ENCODE peak calls at places on chromosome 5, in eight cellular contexts. I is epithelial cell of esophagus, C is sigmoid colon, Z is H7, G is heart left ventricle, P is tibial artery, N is bronchial epithelial cell, J is neural progenitor cell. D is an unnamed sample.

GRCh38 chr5:14869286-14870164 is 2.1 kb downstream of the ANKH start:
- DNase-seq in I (no peak), C (no peak), Z (no peak), G (peak), P (no peak), N (peak), J (no peak), D (no peak)

GRCh38 chr5:39628348-39628747 is 203.6 kb upstream of the DAB2 start:
- DNase-seq in I (no peak), C (no peak), Z (no peak), G (no peak), P (no peak), N (no peak), J (no peak), D (no peak)

GRCh38 chr5:119028575-119028974 is 40.2 kb upstream of the DTWD2 start:
- DNase-seq in I (no peak), C (no peak), Z (no peak), G (no peak), P (no peak), N (no peak), J (no peak), D (no peak)

GRCh38 chr5:78624011-78624541 is 24.5 kb downstream of the LHFPL2 start:
- DNase-seq in I (no peak), C (no peak), Z (no peak), G (no peak), P (no peak), N (no peak), J (no peak), D (no peak)

GRCh38 chr5:153676821-153677220 is 186.4 kb downstream of the GRIA1 start:
- DNase-seq in I (no peak), C (no peak), Z (no peak), G (no peak), P (no peak), N (no peak), J (no peak), D (no peak)

GRCh38 chr5:92017786-92018185 is 634.7 kb upstream of the ARRDC3 start:
- DNase-seq in I (peak), C (no peak), Z (no peak), G (no peak), P (no peak), N (peak), J (no peak), D (no peak)

GRCh38 chr5:80216753-80217596 is 38.9 kb downstream of the SERINC5 start:
- DNase-seq in I (no peak), C (peak), Z (no peak), G (peak), P (peak), N (no peak), J (peak), D (peak)

GRCh38 chr5:142821733-142822487 is 51.7 kb downstream of the ARHGAP26 start:
- DNase-seq in I (peak), C (no peak), Z (no peak), G (no peak), P (no peak), N (peak), J (no peak), D (no peak)

GRCh38 chr5:62786099-62786498 is 207.5 kb downstream of the LRRC70 start:
- DNase-seq in I (no peak), C (no peak), Z (no peak), G (no peak), P (no peak), N (no peak), J (no peak), D (no peak)

GRCh38 chr5:159419567-159419966 is 89.3 kb upstream of the IL12B start:
- DNase-seq in I (peak), C (no peak), Z (peak), G (no peak), P (no peak), N (peak), J (no peak), D (no peak)

GRCh38 chr5:58460727-58461286 is 921 bp upstream of the PLK2 start:
- DNase-seq in I (peak), C (peak), Z (peak), G (peak), P (peak), N (peak), J (peak), D (peak)

GRCh38 chr5:96816430-96816939 is 8.7 kb upstream of the ERAP1 start:
- DNase-seq in I (no peak), C (no peak), Z (no peak), G (no peak), P (no peak), N (no peak), J (no peak), D (no peak)

GRCh38 chr5:115888027-115888426 is 46.3 kb downstream of the AP3S1 start:
- DNase-seq in I (peak), C (no peak), Z (no peak), G (no peak), P (no peak), N (peak), J (no peak), D (no peak)

GRCh38 chr5:111229126-111229525 is 4.9 kb downstream of the CAMK4 start:
- DNase-seq in I (no peak), C (no peak), Z (no peak), G (no peak), P (no peak), N (no peak), J (no peak), D (no peak)

GRCh38 chr5:167245871-167246270 is 1045.6 kb upstream of the WWC1 start:
- DNase-seq in I (peak), C (no peak), Z (peak), G (no peak), P (no peak), N (no peak), J (peak), D (no peak)

GRCh38 chr5:198941-199820 is 7.9 kb downstream of the LRRC14B start:
- DNase-seq in I (no peak), C (no peak), Z (peak), G (no peak), P (no peak), N (no peak), J (no peak), D (no peak)

GRCh38 chr5:177471610-177472356 is 1.7 kb downstream of the DBN1 start:
- DNase-seq in I (no peak), C (peak), Z (no peak), G (peak), P (peak), N (no peak), J (no peak), D (peak)

GRCh38 chr5:142353093-142353472 is 28.3 kb upstream of the SPRY4 start:
- DNase-seq in I (no peak), C (peak), Z (no peak), G (no peak), P (no peak), N (no peak), J (no peak), D (no peak)

GRCh38 chr5:10653751-10654400 is 90.0 kb downstream of the ANKRD33B start:
- DNase-seq in I (no peak), C (no peak), Z (peak), G (no peak), P (no peak), N (no peak), J (no peak), D (no peak)

GRCh38 chr5:80069918-80070318 is 34.8 kb downstream of the THBS4 start:
- DNase-seq in I (no peak), C (no peak), Z (no peak), G (peak), P (no peak), N (no peak), J (no peak), D (no peak)

GRCh38 chr5:68287976-68288755 is 72.6 kb downstream of the PIK3R1 start:
- DNase-seq in I (peak), C (peak), Z (peak), G (peak), P (peak), N (peak), J (peak), D (peak)

GRCh38 chr5:31890025-31890424 is 251.1 kb downstream of the PDZD2 start:
- DNase-seq in I (no peak), C (no peak), Z (no peak), G (no peak), P (no peak), N (no peak), J (no peak), D (no peak)

GRCh38 chr5:77882670-77883257 is 106.6 kb upstream of the TBCA start:
- DNase-seq in I (peak), C (no peak), Z (no peak), G (no peak), P (no peak), N (peak), J (no peak), D (no peak)

GRCh38 chr5:16486679-16487078 is 21.1 kb upstream of the ZNF622 start:
- DNase-seq in I (no peak), C (no peak), Z (no peak), G (no peak), P (no peak), N (no peak), J (no peak), D (no peak)

GRCh38 chr5:145499483-145499882 is 335.7 kb downstream of the PRELID2 start:
- DNase-seq in I (no peak), C (no peak), Z (peak), G (no peak), P (no peak), N (no peak), J (no peak), D (no peak)

GRCh38 chr5:118806571-118806970 is 181.8 kb downstream of the DTWD2 start:
- DNase-seq in I (peak), C (no peak), Z (no peak), G (no peak), P (no peak), N (peak), J (no peak), D (no peak)

GRCh38 chr5:117380316-117380715 is 805.7 kb upstream of the SEMA6A start:
- DNase-seq in I (no peak), C (no peak), Z (no peak), G (no peak), P (no peak), N (no peak), J (no peak), D (no peak)

GRCh38 chr5:73454379-73455036 is 5.9 kb upstream of the FOXD1 start:
- DNase-seq in I (peak), C (no peak), Z (peak), G (no peak), P (no peak), N (peak), J (peak), D (no peak)

GRCh38 chr5:159965031-159965837 is 43.7 kb upstream of the TTC1 start:
- DNase-seq in I (peak), C (no peak), Z (peak), G (peak), P (peak), N (peak), J (peak), D (peak)

GRCh38 chr5:176769911-176770310 is 40.4 kb upstream of the UNC5A start:
- DNase-seq in I (no peak), C (peak), Z (peak), G (no peak), P (peak), N (no peak), J (no peak), D (no peak)

GRCh38 chr5:1465117-1465516 is 19.9 kb upstream of the SLC6A3 start:
- DNase-seq in I (no peak), C (no peak), Z (no peak), G (no peak), P (peak), N (no peak), J (no peak), D (no peak)

GRCh38 chr5:151023047-151023615 is 2.7 kb downstream of the GPX3 start:
- DNase-seq in I (peak), C (no peak), Z (no peak), G (peak), P (peak), N (peak), J (no peak), D (peak)

GRCh38 chr5:94993501-94993900 is 291.4 kb downstream of the MCTP1 start:
- DNase-seq in I (no peak), C (no peak), Z (no peak), G (no peak), P (no peak), N (no peak), J (peak), D (no peak)

GRCh38 chr5:172771439-172772111 is 580 bp upstream of the DUSP1 start:
- DNase-seq in I (peak), C (no peak), Z (no peak), G (no peak), P (no peak), N (peak), J (no peak), D (no peak)
- H3K4me3 ChIP-seq in I (peak), C (peak), Z (peak), G (peak), P (peak), N (peak), J (peak), D (peak)

DNA sequence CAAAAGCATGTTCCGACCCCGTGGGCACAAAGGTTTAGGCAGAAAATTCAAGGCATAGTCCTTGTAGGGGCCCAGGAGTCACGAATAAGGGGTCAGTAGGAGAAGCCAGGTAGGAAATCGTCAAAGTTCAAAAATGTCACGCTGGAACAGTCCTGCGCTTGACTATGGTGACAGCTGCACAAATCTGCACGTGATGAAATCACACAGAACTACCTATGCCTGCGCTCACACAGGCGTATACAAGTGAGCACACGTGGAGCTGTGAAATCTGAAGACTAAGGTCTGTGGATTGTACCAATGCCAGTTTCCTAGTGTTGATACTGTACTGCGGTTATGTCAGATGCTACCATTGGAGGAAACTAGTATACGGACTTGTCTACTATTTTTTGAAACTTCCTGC is 303.1 kb upstream of the PANK3 start:
- DNase-seq in I (no peak), C (no peak), Z (no peak), G (no peak), P (no peak), N (no peak), J (no peak), D (no peak)
- H3K4me3 ChIP-seq in I (no peak), C (no peak), Z (no peak), G (no peak), P (no peak), N (no peak), J (no peak), D (no peak)

GRCh38 chr5:139658928-139659667 is 10.9 kb downstream of the CXXC5 start:
- DNase-seq in I (peak), C (no peak), Z (peak), G (peak), P (peak), N (peak), J (peak), D (peak)
- H3K4me3 ChIP-seq in I (no peak), C (peak), Z (no peak), G (peak), P (peak), N (no peak), J (no peak), D (peak)

GRCh38 chr5:37703841-37704241 is 136.0 kb downstream of the GDNF start:
- DNase-seq in I (peak), C (no peak), Z (no peak), G (no peak), P (no peak), N (peak), J (no peak), D (no peak)

GRCh38 chr5:37709020-37709419 is 130.8 kb downstream of the GDNF start:
- DNase-seq in I (no peak), C (no peak), Z (no peak), G (no peak), P (no peak), N (no peak), J (no peak), D (no peak)

GRCh38 chr5:37701868-37702267 is 138.0 kb downstream of the GDNF start:
- DNase-seq in I (no peak), C (no peak), Z (no peak), G (no peak), P (no peak), N (no peak), J (no peak), D (no peak)

GRCh38 chr5:37704406-37704805 is 135.4 kb downstream of the GDNF start:
- DNase-seq in I (no peak), C (no peak), Z (no peak), G (no peak), P (no peak), N (no peak), J (no peak), D (no peak)
- H3K4me3 ChIP-seq in I (no peak), C (no peak), Z (no peak), G (no peak), P (no peak), N (no peak), J (no peak), D (no peak)

D was measured in left ventricle myocardium inferior.